ENCODE peak calls at places on chromosomes 1 and 21, in ten cellular contexts. C is SJSA1; N is GM19239; I is kidney glomerular epithelial cell; U is memory B cell; M is dermis microvascular lymphatic vessel endothelial cell; Q is ecto neural progenitor cell; Z is brain pericyte; H is posterior cingulate gyrus; T is stimulated activated CD4-positive, alpha-beta T cell treated with anti-CD3 and anti-CD28 coated beads, Interleukin-15, amount 100 ng/mL, for 1 hour. J is an unnamed sample.

GRCh38 chr1:32817815-32818786 is 648 bp downstream of the S100PBP start:
- DNase-seq in C (peak; percentile 87), N (no peak), I (peak; percentile 37), U (no peak), M (peak; percentile 62), Q (peak; percentile 89), Z (no peak), H (peak; percentile 77), T (peak; percentile 13), J (peak; percentile 48)

GRCh38 chr1:106952766-106953165 is 103.7 kb upstream of the PRMT6 start:
- DNase-seq in C (no peak), N (no peak), I (no peak), U (no peak), M (no peak), Q (no peak), Z (no peak), H (no peak), T (no peak), J (no peak)

GRCh38 chr1:100622037-100622436 is 84.1 kb downstream of the GPR88 start:
- DNase-seq in C (peak; percentile 94), N (no peak), I (peak; percentile 100), U (no peak), M (peak; percentile 92), Q (no peak), Z (peak; percentile 99), H (no peak), T (no peak), J (peak; percentile 99)

GRCh38 chr1:108314815-108315214 is 70.9 kb upstream of the NBPF4 start:
- DNase-seq in C (no peak), N (no peak), I (no peak), U (no peak), M (no peak), Q (no peak), Z (no peak), H (no peak), T (no peak), J (no peak)

GRCh38 chr1:51518730-51519047 is 377 bp downstream of the EPS15 start:
- DNase-seq in C (no peak), N (peak; percentile 36), I (peak; percentile 19), U (no peak), M (peak; percentile 54), Q (no peak), Z (no peak), H (peak; percentile 72), T (peak; percentile 20), J (peak; percentile 28)

GRCh38 chr1:183306317-183307042 is 111.7 kb downstream of the NMNAT2 start:
- DNase-seq in C (no peak), N (no peak), I (peak; percentile 6), U (no peak), M (peak; percentile 51), Q (no peak), Z (no peak), H (no peak), T (no peak), J (peak; percentile 19)

GRCh38 chr21:38857152-38857825 is 51.6 kb downstream of the ETS2 start:
- DNase-seq in C (no peak), N (no peak), I (no peak), U (no peak), M (no peak), Q (no peak), Z (no peak), H (no peak), T (no peak), J (no peak)

GRCh38 chr1:202698276-202698675 is 12.0 kb downstream of the SYT2 start:
- DNase-seq in C (no peak), N (no peak), I (no peak), U (no peak), M (no peak), Q (no peak), Z (no peak), H (no peak), T (no peak), J (no peak)

GRCh38 chr1:68746378-68746777 is 249.5 kb upstream of the DEPDC1 start:
- DNase-seq in C (no peak), N (no peak), I (no peak), U (no peak), M (no peak), Q (no peak), Z (no peak), H (no peak), T (no peak), J (no peak)

GRCh38 chr1:16244650-16245285 is 7.8 kb upstream of the CPLANE2 start:
- DNase-seq in C (no peak), N (no peak), I (no peak), U (no peak), M (no peak), Q (no peak), Z (no peak), H (no peak), T (no peak), J (no peak)

GRCh38 chr1:4711191-4711915 is 56.9 kb downstream of the AJAP1 start:
- DNase-seq in C (no peak), N (no peak), I (no peak), U (no peak), M (no peak), Q (peak; percentile 58), Z (no peak), H (peak; percentile 85), T (no peak), J (no peak)

GRCh38 chr1:194024659-194025058 is 838.2 kb upstream of the B3GALT2 start:
- DNase-seq in C (no peak), N (no peak), I (peak; percentile 81), U (no peak), M (peak; percentile 74), Q (no peak), Z (no peak), H (no peak), T (no peak), J (peak; percentile 91)

GRCh38 chr1:234393190-234393589 is 19.9 kb downstream of the COA6 start:
- DNase-seq in C (no peak), N (no peak), I (no peak), U (no peak), M (no peak), Q (no peak), Z (no peak), H (no peak), T (no peak), J (no peak)

GRCh38 chr1:39398278-39399010 is 93.0 kb upstream of the BMP8A start:
- DNase-seq in C (peak; percentile 92), N (no peak), I (peak; percentile 100), U (no peak), M (peak; percentile 94), Q (no peak), Z (peak; percentile 45), H (no peak), T (no peak), J (peak; percentile 98)

GRCh38 chr1:208007938-208008342 is 97.0 kb upstream of the CD34 start:
- DNase-seq in C (peak; percentile 36), N (no peak), I (peak; percentile 18), U (no peak), M (peak; percentile 38), Q (no peak), Z (no peak), H (no peak), T (no peak), J (peak; percentile 81)